ENCODE peak calls at places on chromosomes 6 and 20, in four cellular contexts. E is HepG2, D is H1, G is GM12878. Z is an unnamed sample. For H3K27me3, the result is how much of the 10 kb centered on the place peaks cover.

GRCh38 chr6:10412948-10413849 is 1.7 kb downstream of the TFAP2A start:
- DNase-seq in G (no peak), E (no peak), D (no peak), Z (no peak)

GRCh38 chr6:42260424-42260888 is 42.8 kb upstream of the MRPS10 start:
- DNase-seq in G (no peak), D (no peak), E (peak), Z (no peak)

GRCh38 chr6:37103169-37104039 is 66.5 kb upstream of the PIM1 start:
- DNase-seq in E (peak), D (no peak), G (no peak), Z (no peak)

GRCh38 chr6:72048080-72048479 is 161.7 kb downstream of the RIMS1 start:
- DNase-seq in G (no peak), D (no peak), E (no peak), Z (no peak)

GRCh38 chr6:118677193-118677592 is 25.8 kb upstream of the CEP85L start:
- DNase-seq in G (no peak), E (no peak), D (no peak), Z (no peak)

GRCh38 chr6:139490482-139490881 is 116.0 kb upstream of the CITED2 start:
- DNase-seq in E (peak), D (no peak), G (no peak), Z (no peak)

GRCh38 chr20:6814945-6815344 is 47.5 kb downstream of the BMP2 start:
- DNase-seq in D (no peak), E (no peak), G (no peak), Z (no peak)

GRCh38 chr6:53496100-53496499 is 48.8 kb downstream of the GCLC start:
- DNase-seq in G (no peak), D (no peak), E (no peak), Z (no peak)

GRCh38 chr6:47663462-47664216 is 34.7 kb upstream of the ADGRF4 start:
- DNase-seq in G (no peak), D (peak), E (no peak), Z (no peak)

GRCh38 chr6:105300090-105300489 is 102.8 kb downstream of the PREP start:
- DNase-seq in E (no peak), G (no peak), D (no peak), Z (no peak)

GRCh38 chr6:17865798-17866725 is 121.4 kb downstream of the KIF13A start:
- DNase-seq in G (no peak), E (peak), D (peak), Z (no peak)

GRCh38 chr6:6740595-6740994 is 152.1 kb downstream of the LY86 start:
- DNase-seq in D (no peak), E (no peak), G (no peak), Z (no peak)

GRCh38 chr6:6738108-6738507 is 149.6 kb downstream of the LY86 start:
- DNase-seq in D (no peak), G (no peak), E (no peak), Z (no peak)

GRCh38 chr6:6742535-6742934 is 154.0 kb downstream of the LY86 start:
- DNase-seq in G (no peak), D (no peak), E (no peak), Z (no peak)

GRCh38 chr6:6738922-6739717 is 150.6 kb downstream of the LY86 start:
- DNase-seq in E (no peak), D (no peak), G (no peak), Z (no peak)

GRCh38 chr6:6741264-6741663 is 152.7 kb downstream of the LY86 start:
- DNase-seq in E (no peak), G (no peak), D (no peak), Z (no peak)
- TF ChIP-seq SUZ12 in E (no peak), G (no peak), D (no peak), Z (no peak)

GRCh38 chr20:56582557-56582956 is 46.5 kb upstream of the TFAP2C start:
- DNase-seq in D (no peak), E (no peak), G (no peak), Z (no peak)
- TF ChIP-seq YY1 in D (no peak), E (no peak), G (no peak), Z (no peak)

DNA sequence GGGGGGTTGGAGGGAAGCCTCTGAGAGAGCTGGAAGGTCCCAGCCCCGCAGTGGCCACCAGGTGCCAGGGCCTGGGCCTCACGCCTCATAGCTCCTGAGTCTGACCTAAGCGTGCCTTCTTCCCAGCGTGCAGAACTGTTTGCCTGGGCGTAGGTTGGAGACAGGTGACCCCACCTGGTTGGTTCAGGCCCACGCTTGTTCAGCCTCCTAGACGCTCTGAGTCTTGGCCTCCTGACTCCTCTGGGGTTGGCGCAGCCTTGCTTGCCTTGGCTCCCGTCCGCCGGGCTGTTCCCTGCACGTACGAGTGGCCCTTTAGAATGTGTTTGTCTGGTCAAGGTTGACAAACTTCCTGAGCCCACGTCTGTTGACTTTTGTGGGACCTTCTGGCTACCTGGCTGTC is 70.8 kb downstream of the EYA2 start:
- DNase-seq in G (no peak), E (no peak), D (no peak), Z (no peak)
- H3K27me3 ChIP-seq in G (under half), E (under half), D (under half), Z (under half)

DNA sequence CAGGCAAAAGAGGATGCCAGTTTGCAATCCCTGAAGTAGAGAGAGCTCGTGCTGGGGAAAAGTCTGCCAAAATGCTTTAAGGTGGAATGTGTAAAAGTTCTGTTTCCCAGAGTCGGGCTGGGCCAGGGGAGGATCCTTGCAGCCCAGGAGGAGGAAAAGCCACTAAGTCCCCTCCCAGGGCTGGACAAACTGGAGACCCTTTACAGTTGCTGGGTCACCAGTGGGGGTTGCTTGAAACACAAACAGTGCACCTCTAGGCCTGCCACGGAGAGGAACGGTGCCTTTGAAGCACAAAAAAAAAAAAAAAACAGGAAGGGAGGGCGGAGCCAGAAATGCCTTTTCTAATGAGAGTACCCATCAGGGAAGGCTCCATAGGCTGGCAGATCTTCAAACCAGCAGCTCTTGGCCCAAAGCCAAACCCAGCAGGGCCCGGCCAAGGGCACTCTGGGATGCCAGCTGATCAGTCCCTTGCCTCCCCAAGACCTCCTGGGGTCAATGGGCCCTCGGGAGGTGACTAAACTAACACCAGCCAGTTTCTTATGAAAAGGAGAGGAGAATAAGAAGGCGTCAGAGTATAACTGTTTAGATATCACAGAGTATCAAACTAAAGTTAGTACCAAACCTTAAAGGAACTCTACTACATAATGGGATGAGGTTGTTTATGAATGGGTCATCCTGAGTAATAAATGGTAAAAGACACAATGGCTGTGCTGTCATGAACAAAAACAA is 23.7 kb downstream of the HLA-A start:
- DNase-seq in D (no peak), E (peak), G (peak), Z (no peak)
- TF ChIP-seq SUZ12 in D (no peak), E (no peak), G (no peak), Z (no peak)

Z was measured in NT2/D1.